ENCODE peak calls at places on chromosomes 5 and 9, in six cellular contexts. E is MM.1S, B is lower lobe of right lung, A is esophagus squamous epithelium, Z is heart right ventricle, N is pancreas. S is an unnamed sample.

GRCh38 chr9:22693151-22693550 is 246.5 kb downstream of the DMRTA1 start:
- DNase-seq in Z (no peak), B (no peak), A (no peak), E (no peak), N (no peak), S (no peak)

GRCh38 chr5:75331095-75332090 is 5.6 kb upstream of the HMGCR start:
- DNase-seq in B (no peak), E (no peak), A (no peak), N (no peak), Z (no peak), S (no peak)

GRCh38 chr5:136067422-136067821 is 38.6 kb downstream of the TGFBI start:
- DNase-seq in Z (no peak), B (no peak), E (no peak), N (no peak), A (no peak), S (no peak)

GRCh38 chr5:141681695-141682641 is at the start of gene ARAP3:
- DNase-seq in Z (peak; percentile 88), N (peak; percentile 80), A (no peak), E (no peak), B (peak; percentile 94), S (no peak)

GRCh38 chr5:96582343-96582742 is 79.8 kb upstream of the CAST start:
- DNase-seq in A (no peak), Z (no peak), B (no peak), N (no peak), E (no peak), S (no peak)

GRCh38 chr5:73496984-73497457 is 1.2 kb upstream of the BTF3 start:
- DNase-seq in E (peak; percentile 66), N (no peak), Z (no peak), B (no peak), A (no peak), S (no peak)

GRCh38 chr5:143644751-143645150 is 167.2 kb upstream of the HMHB1 start:
- DNase-seq in A (no peak), E (no peak), N (no peak), B (no peak), Z (no peak), S (no peak)

GRCh38 chr5:110161162-110161561 is 471.4 kb downstream of the MAN2A1 start:
- DNase-seq in N (no peak), Z (no peak), B (no peak), A (no peak), E (no peak), S (no peak)

GRCh38 chr9:133344979-133345378 is 3.0 kb downstream of the MED22 start:
- DNase-seq in B (no peak), A (no peak), N (peak; percentile 17), E (no peak), Z (no peak), S (no peak)

GRCh38 chr9:74777136-74777879 is 110.4 kb downstream of the TRPM6 start:
- DNase-seq in Z (peak; percentile 62), A (no peak), N (peak; percentile 63), E (peak; percentile 80), B (peak; percentile 65), S (no peak)

GRCh38 chr9:19460258-19460657 is 51.4 kb downstream of the ACER2 start:
- DNase-seq in Z (no peak), E (no peak), N (no peak), B (no peak), A (no peak), S (no peak)

GRCh38 chr9:98536542-98537173 is 172.1 kb downstream of the GABBR2 start:
- DNase-seq in A (no peak), N (no peak), Z (no peak), B (no peak), E (no peak), S (no peak)

GRCh38 chr5:86880785-86881492 is 263.2 kb downstream of the COX7C start:
- DNase-seq in N (no peak), A (no peak), B (no peak), E (peak; percentile 82), Z (peak; percentile 44), S (no peak)

GRCh38 chr5:54756796-54757402 is 228.5 kb downstream of the ESM1 start:
- DNase-seq in A (no peak), E (no peak), B (no peak), Z (no peak), N (no peak), S (no peak)

GRCh38 chr5:54761213-54761701 is 224.1 kb downstream of the ESM1 start:
- DNase-seq in Z (no peak), E (no peak), B (no peak), N (no peak), A (no peak), S (no peak)

GRCh38 chr5:54757541-54757940 is 227.9 kb downstream of the ESM1 start:
- DNase-seq in B (no peak), A (no peak), E (no peak), N (no peak), Z (no peak), S (peak; percentile 76)

GRCh38 chr5:54758038-54758437 is 227.4 kb downstream of the ESM1 start:
- DNase-seq in A (no peak), Z (no peak), B (no peak), N (no peak), E (no peak), S (no peak)

DNA sequence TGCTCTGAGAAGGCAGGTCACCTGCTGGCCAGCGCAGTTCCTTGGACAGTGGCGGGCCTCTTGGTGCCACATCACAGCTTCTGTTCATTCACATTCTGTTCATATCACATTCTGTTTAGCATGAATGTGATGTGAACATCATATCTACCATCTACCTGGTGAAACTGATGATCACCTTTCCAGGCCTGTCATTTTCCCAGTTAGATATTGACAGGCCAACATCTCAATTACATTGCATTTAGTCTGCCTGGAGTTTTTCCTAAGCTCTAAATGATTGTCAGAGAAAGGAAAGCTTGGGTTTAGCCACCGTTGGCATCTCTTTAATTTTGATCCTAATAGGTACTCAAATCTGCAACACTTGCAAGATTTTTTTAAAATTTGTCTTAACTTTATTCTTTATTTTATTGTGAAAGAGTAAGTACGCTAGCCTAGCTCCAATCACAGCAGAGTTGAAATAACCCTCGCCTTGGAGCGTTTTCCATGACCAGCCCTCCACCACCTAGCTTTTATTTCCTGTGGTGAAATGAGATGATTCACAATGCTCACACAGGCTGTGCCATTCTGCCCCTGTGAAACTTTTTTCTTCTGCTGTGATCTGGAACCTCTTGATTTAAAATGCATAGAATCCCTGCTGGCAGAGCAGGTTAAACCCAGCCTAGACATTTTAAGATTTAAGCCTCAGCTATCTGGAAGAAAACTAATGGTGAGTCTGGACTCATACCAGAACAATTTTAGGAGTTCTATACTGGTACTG is 225.0 kb downstream of the ESM1 start:
- DNase-seq in Z (no peak), N (no peak), B (no peak), A (no peak), E (no peak), S (no peak)
- H3K27ac ChIP-seq in Z (peak overlapping the region; percentile 25), N (no peak overlapping the region), B (no peak overlapping the region), A (peak overlapping the region; percentile 42), E (no peak overlapping the region), S (no peak overlapping the region)

GRCh38 chr5:54673523-54674225 is 156.1 kb downstream of the SNX18 start:
- DNase-seq in N (no peak), A (peak; percentile 18), E (peak; percentile 95), Z (peak; percentile 41), B (peak; percentile 84), S (no peak)
- H3K27ac ChIP-seq in N (no peak overlapping the region), A (peak overlapping the region; percentile 33), E (peak overlapping the region; percentile 35), Z (no peak overlapping the region), B (peak overlapping the region; percentile 41), S (no peak overlapping the region)

GRCh38 chr5:134844252-134844651 is 1.5 kb upstream of the C5orf24 start:
- DNase-seq in B (no peak), N (no peak), A (no peak), E (no peak), Z (no peak), S (no peak)

GRCh38 chr5:134846641-134846960 is 833 bp downstream of the C5orf24 start:
- DNase-seq in A (no peak), Z (no peak), B (no peak), N (no peak), E (peak; percentile 27), S (no peak)

GRCh38 chr5:134845335-134845851 is 375 bp upstream of the C5orf24 start:
- DNase-seq in A (no peak), N (no peak), B (no peak), Z (peak; percentile 16), E (no peak), S (no peak)

GRCh38 chr5:134840811-134841210 is 5.0 kb upstream of the C5orf24 start:
- DNase-seq in N (no peak), E (no peak), A (no peak), B (no peak), Z (no peak), S (no peak)

GRCh38 chr5:134845852-134846640 is at the start of gene C5orf24:
- DNase-seq in E (peak; percentile 96), A (peak; percentile 72), N (peak; percentile 97), Z (peak; percentile 94), B (peak; percentile 96), S (peak; percentile 84)
- H3K27ac ChIP-seq in E (peak within 1 kb of the TSS; percentile 87), A (peak within 1 kb of the TSS; percentile 98), N (peak within 1 kb of the TSS; percentile 93), Z (peak within 1 kb of the TSS; percentile 93), B (peak within 1 kb of the TSS; percentile 97), S (peak within 1 kb of the TSS; percentile 88)

GRCh38 chr5:10935536-10935935 is 174.5 kb upstream of the DAP start:
- DNase-seq in B (no peak), E (no peak), Z (no peak), A (no peak), N (no peak), S (no peak)
- H3K27ac ChIP-seq in B (no peak overlapping the region), E (no peak overlapping the region), Z (no peak overlapping the region), A (no peak overlapping the region), N (no peak overlapping the region), S (no peak overlapping the region)

GRCh38 chr5:36666304-36666703 is 59.9 kb downstream of the SLC1A3 start:
- DNase-seq in B (no peak), Z (no peak), E (no peak), N (no peak), A (no peak), S (no peak)
- H3K27ac ChIP-seq in B (no peak overlapping the region), Z (no peak overlapping the region), E (no peak overlapping the region), N (no peak overlapping the region), A (no peak overlapping the region), S (no peak overlapping the region)

GRCh38 chr9:34522091-34522887 is 501 bp downstream of the ENHO start:
- DNase-seq in N (no peak), Z (no peak), A (no peak), E (no peak), B (peak; percentile 57), S (peak; percentile 55)
- H3K27ac ChIP-seq in N (no peak overlapping the region), Z (no peak overlapping the region), A (no peak overlapping the region), E (no peak overlapping the region), B (no peak overlapping the region), S (peak overlapping the region; percentile 93)

GRCh38 chr5:90613918-90614504 is 55.4 kb downstream of the ADGRV1 start:
- DNase-seq in E (no peak), B (no peak), A (no peak), Z (no peak), N (no peak), S (no peak)

GRCh38 chr5:90615355-90615754 is 56.8 kb downstream of the ADGRV1 start:
- DNase-seq in E (no peak), N (no peak), A (no peak), B (no peak), Z (no peak), S (no peak)

GRCh38 chr5:90612930-90613329 is 54.3 kb downstream of the ADGRV1 start:
- DNase-seq in B (no peak), A (no peak), N (no peak), E (peak; percentile 64), Z (no peak), S (no peak)

GRCh38 chr5:90613450-90613849 is 54.9 kb downstream of the ADGRV1 start:
- DNase-seq in Z (no peak), A (no peak), E (no peak), B (no peak), N (no peak), S (no peak)
- H3K27ac ChIP-seq in Z (no peak overlapping the region), A (no peak overlapping the region), E (no peak overlapping the region), B (no peak overlapping the region), N (no peak overlapping the region), S (peak overlapping the region; percentile 63)

S was measured in caudate nucleus.